ENCODE peak calls at places on chromosomes 11 and 22, in six cellular contexts. I, M, L, H, D and F are unnamed samples.

GRCh38 chr11:1367721-1368120 is 22.0 kb upstream of the BRSK2 start:
- DNase-seq in I (no peak), M (no peak), L (no peak), H (no peak), D (no peak), F (no peak)

GRCh38 chr22:19109198-19110063 is 12.8 kb downstream of the DGCR2 start:
- DNase-seq in I (no peak), M (no peak), L (peak), H (peak), D (peak), F (no peak)

GRCh38 chr22:39253427-39254070 is 8.8 kb upstream of the PDGFB start:
- DNase-seq in I (no peak), M (peak), L (peak), H (peak), D (peak), F (peak)

GRCh38 chr22:38724926-38725571 is 19.3 kb downstream of the GTPBP1 start:
- DNase-seq in I (no peak), M (no peak), L (peak), H (peak), D (peak), F (no peak)

GRCh38 chr11:94664336-94664735 is 97.2 kb downstream of the PIWIL4 start:
- DNase-seq in I (no peak), M (no peak), L (no peak), H (peak), D (no peak), F (no peak)

GRCh38 chr11:104106136-104106754 is 57.7 kb downstream of the PDGFD start:
- DNase-seq in I (no peak), M (no peak), L (peak), H (no peak), D (no peak), F (no peak)

GRCh38 chr22:30015229-30015797 is 65.0 kb upstream of the HORMAD2 start:
- DNase-seq in I (no peak), M (no peak), L (peak), H (no peak), D (no peak), F (no peak)

GRCh38 chr22:41683616-41684015 is 5.1 kb downstream of the SNU13 start:
- DNase-seq in I (no peak), M (no peak), L (no peak), H (no peak), D (no peak), F (no peak)

GRCh38 chr11:56543157-56543556 is at the start of gene OR5M11:
- DNase-seq in I (no peak), M (no peak), L (no peak), H (no peak), D (no peak), F (no peak)

GRCh38 chr11:12744831-12745502 is 70.7 kb downstream of the TEAD1 start:
- DNase-seq in I (no peak), M (peak), L (peak), H (no peak), D (peak), F (no peak)

GRCh38 chr11:129631201-129631600 is 184.4 kb upstream of the TMEM45B start:
- DNase-seq in I (no peak), M (no peak), L (no peak), H (no peak), D (no peak), F (no peak)

GRCh38 chr11:14183973-14184372 is 175.0 kb downstream of the RRAS2 start:
- DNase-seq in I (no peak), M (no peak), L (no peak), H (no peak), D (no peak), F (no peak)

GRCh38 chr11:68120212-68121066 is 749 bp downstream of the CHKA start:
- DNase-seq in I (peak), M (peak), L (peak), H (peak), D (peak), F (no peak)
- H3K27ac ChIP-seq in I (peak), M (peak), L (peak), H (peak), D (peak), F (peak)

DNA sequence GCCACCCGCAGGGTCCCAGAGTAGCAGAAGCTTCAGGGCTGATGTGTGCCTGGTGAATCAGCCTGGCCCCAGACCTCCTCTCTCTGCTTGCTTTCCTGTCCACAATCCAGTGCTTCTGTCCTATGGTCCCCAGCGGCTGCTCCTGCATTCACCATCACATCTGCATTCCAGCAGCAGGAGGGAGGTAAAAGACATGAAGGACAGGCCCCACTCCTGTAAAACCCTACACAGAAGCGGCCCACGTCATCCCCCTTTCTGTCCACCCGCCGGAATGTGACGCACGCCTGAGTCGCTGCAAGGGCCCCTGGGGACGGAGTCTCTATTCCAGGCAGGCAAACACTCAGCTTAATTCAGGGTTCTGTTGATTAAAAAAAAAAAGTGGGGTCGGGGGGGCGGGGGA is 58.3 kb downstream of the CDKN1C start:
- DNase-seq in I (no peak), M (peak), L (peak), H (no peak), D (no peak), F (no peak)
- H3K27ac ChIP-seq in I (no peak), M (peak), L (peak), H (no peak), D (no peak), F (no peak)

DNA sequence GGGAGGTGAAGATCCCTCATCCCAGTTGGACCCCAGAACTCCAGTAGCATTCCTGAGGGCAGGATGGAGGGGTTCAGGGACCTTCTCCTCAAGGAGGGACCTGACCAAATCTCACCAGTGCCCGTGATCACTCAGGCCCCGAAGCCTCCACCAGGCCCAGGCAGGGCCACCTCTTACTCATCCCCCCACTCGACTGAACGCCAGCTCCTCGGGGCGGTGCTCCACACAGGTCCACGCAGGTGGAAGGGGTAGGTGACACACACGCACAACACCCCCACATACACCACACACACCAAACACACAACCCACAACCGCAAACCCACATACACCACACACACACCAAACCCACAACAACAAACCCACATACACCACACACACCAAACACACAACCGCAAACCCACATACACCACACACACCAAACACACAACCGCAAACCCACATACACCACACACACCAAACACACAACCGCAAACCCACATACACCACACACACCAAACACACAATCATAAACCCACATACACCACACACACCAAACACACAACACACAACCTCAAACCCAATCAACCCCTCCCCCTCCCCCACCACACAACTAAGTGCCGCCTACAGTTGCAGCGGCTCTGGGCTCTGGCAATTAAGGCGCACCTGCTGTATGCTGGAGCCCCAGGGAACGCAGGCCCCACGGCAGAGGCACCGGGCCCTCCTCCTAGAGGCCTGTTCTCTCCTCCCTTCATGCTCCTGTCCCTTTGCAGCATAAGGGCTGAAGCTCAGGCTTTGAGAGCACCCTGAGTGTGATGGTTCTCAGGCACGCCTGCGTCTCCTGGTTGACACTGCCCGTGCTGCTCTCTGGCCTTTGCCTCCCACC is 1318.1 kb downstream of the TBC1D22A start:
- DNase-seq in I (no peak), M (no peak), L (no peak), H (no peak), D (no peak), F (no peak)
- H3K27ac ChIP-seq in I (no peak), M (no peak), L (no peak), H (no peak), D (no peak), F (no peak)

DNA sequence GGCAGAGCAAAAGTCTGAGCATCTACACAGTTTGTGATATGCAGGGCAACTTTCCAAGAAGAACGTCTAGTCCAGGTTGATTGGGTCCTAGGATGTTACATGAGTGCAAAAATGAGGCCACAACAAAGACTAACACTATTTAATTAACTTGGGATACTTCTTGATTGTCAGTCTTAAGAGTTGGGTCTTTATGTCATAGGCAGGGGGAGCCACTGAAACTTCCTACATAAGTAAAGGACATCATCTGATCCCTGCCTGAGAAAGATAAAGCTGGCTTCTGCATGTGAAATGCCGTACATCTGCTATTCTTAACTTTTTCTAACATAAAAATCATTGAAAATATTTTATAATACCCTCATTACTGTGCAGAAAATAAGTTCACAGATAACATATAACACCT is 525.5 kb downstream of the NTM start:
- DNase-seq in I (no peak), M (no peak), L (no peak), H (no peak), D (no peak), F (no peak)
- H3K27ac ChIP-seq in I (no peak), M (no peak), L (no peak), H (no peak), D (no peak), F (no peak)

DNA sequence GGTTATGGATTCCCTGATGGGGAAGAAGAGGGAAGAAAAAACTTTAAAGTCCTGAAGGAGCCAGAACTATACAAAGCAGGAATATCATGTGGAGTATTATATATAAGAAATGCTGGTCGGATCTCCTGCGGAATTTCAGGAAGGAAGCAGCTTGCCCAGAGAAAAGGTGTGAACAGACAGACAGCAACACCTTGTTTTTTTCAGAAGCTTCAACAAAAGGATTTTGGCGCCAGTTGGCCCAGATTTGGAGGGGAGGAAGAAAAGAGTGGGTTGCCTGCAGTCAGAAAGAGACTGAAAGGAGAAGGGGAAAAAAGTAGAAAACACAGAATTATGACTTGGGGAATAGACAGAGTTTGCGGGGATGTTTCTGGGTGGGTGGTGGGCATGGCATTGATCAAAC is 45.2 kb downstream of the SEZ6L start:
- DNase-seq in I (no peak), M (no peak), L (no peak), H (no peak), D (no peak), F (no peak)
- H3K27ac ChIP-seq in I (no peak), M (no peak), L (no peak), H (no peak), D (no peak), F (no peak)

DNA sequence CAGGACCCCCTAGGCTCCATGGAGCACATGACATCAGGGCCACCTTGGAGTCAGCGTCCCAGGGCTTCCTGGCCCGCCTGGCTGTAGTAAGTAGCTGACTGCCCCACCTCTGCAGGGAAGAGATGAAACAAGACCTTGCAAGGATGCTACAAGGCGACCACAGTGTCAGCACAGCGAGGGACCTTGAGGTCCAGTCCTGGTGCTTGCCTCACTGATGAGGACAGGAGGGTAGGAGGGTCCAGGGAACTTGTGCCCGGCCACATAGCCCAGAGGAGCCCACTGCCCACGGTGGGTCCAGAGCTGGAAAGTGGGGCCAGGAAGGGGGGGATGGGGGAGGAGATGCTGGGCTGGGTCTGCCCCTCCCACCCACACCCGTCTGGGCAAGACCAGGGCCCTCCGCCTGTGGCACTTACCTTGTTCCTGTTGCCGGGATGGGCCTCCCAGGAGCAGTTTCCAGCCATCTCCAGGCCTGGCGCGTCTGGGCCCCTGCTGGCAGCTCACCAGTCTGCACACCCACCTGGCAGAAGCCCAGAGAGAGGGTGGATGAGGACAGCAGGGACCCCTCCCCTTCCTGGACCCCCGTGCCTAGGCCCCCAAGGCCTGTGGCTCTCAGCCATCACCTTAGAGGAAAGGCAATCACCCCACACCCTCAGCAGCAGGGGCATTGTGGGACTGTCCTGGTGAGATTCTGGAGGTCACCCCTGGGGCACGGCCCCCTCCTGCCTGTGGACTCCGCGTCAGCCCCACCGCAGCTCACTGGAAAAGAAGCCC is 3.4 kb downstream of the MRGPRF start:
- DNase-seq in I (no peak), M (no peak), L (no peak), H (no peak), D (no peak), F (no peak)
- H3K27ac ChIP-seq in I (no peak), M (peak), L (peak), H (no peak), D (no peak), F (no peak)

GRCh38 chr11:114169321-114169749 is 109.8 kb downstream of the ZBTB16 start:
- DNase-seq in I (no peak), M (peak), L (no peak), H (no peak), D (peak), F (no peak)
- H3K27ac ChIP-seq in I (no peak), M (peak), L (no peak), H (no peak), D (peak), F (peak)

DNA sequence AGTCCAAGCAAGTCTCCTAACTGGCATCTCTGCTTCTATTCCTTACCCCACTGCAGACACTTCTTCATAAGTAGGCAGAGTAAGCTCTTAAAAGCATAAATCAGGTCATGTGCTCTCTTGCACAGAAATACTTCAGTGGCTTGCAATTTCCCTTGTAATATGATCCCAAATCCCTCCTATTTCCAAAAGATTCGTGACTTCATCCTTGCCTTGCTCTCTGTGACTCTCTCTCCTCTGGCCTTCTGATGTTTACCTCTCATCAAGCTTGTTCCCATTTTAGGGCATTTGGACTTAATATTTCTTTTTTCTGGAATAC is 37.4 kb upstream of the NCR3LG1 start:
- DNase-seq in I (no peak), M (no peak), L (peak), H (peak), D (no peak), F (no peak)
- H3K27ac ChIP-seq in I (no peak), M (no peak), L (peak), H (peak), D (no peak), F (no peak)